ENCODE peak calls at places on chromosomes 1 and 21, in nine cellular contexts. P is cardiac fibroblast; Z is NCI-H1092; T is HTR-8/SVneo; S is GM10248; G is erythroblast; K is CD8-positive, alpha-beta T cell; H is activated T-cell treated with anti-CD3 and anti-CD28 coated beads for 1 hour; V is dorsolateral prefrontal cortex. E is an unnamed sample.

GRCh38 chr1:37150986-37151385 is 116.7 kb upstream of the GRIK3 start:
- DNase-seq in S (no peak), Z (no peak), G (no peak), V (no peak), P (no peak), T (no peak), K (no peak), H (no peak), E (no peak)

GRCh38 chr1:107378602-107379265 is 237.9 kb downstream of the NTNG1 start:
- DNase-seq in S (no peak), G (no peak), P (no peak), V (no peak), Z (no peak), T (no peak), H (no peak), K (no peak), E (no peak)

GRCh38 chr1:99956755-99957154 is 13.0 kb upstream of the SLC35A3 start:
- DNase-seq in V (no peak), Z (no peak), K (no peak), T (no peak), P (peak; percentile 87), H (no peak), G (no peak), S (no peak), E (peak; percentile 12)

GRCh38 chr1:52060822-52061221 is 4.7 kb downstream of the BTF3L4 start:
- DNase-seq in K (no peak), G (no peak), V (no peak), Z (no peak), H (no peak), T (no peak), S (no peak), P (no peak), E (no peak)

GRCh38 chr1:18955442-18956188 is 861 bp downstream of the IFFO2 start:
- DNase-seq in P (peak; percentile 52), T (no peak), K (peak; percentile 31), H (peak; percentile 40), S (no peak), V (peak; percentile 51), Z (peak; percentile 49), G (peak; percentile 52), E (no peak)

GRCh38 chr1:115280073-115280472 is 58.0 kb downstream of the NGF start:
- DNase-seq in V (no peak), G (no peak), P (peak; percentile 77), T (no peak), H (no peak), S (no peak), Z (no peak), K (no peak), E (no peak)

GRCh38 chr1:113941245-113941559 is 12.1 kb downstream of the HIPK1 start:
- DNase-seq in Z (no peak), H (no peak), K (no peak), S (no peak), P (no peak), V (no peak), T (no peak), G (no peak), E (no peak)

GRCh38 chr1:101236546-101237228 is at the start of gene S1PR1:
- DNase-seq in G (peak; percentile 25), S (peak; percentile 34), P (peak; percentile 89), H (peak; percentile 62), V (no peak), T (peak; percentile 18), K (peak; percentile 49), Z (no peak), E (peak; percentile 51)

GRCh38 chr1:2942410-2942809 is 78.9 kb upstream of the ACTRT2 start:
- DNase-seq in G (no peak), S (no peak), P (no peak), Z (no peak), V (no peak), T (no peak), K (no peak), H (no peak), E (no peak)

GRCh38 chr1:246748867-246749266 is 24.7 kb downstream of the SCCPDH start:
- DNase-seq in V (no peak), G (no peak), T (peak; percentile 42), P (no peak), K (no peak), Z (no peak), H (no peak), S (no peak), E (no peak)

GRCh38 chr21:14414932-14415508 is 32.1 kb upstream of the HSPA13 start:
- DNase-seq in S (no peak), H (no peak), G (no peak), T (no peak), P (no peak), V (no peak), K (no peak), Z (no peak), E (no peak)

GRCh38 chr21:33419538-33420123 is 16.4 kb downstream of the IFNGR2 start:
- DNase-seq in G (peak; percentile 21), V (no peak), H (no peak), P (peak; percentile 81), K (no peak), Z (no peak), T (no peak), S (no peak), E (no peak)

GRCh38 chr1:220483700-220484099 is 44.2 kb upstream of the MARK1 start:
- DNase-seq in G (no peak), K (no peak), H (no peak), V (no peak), S (no peak), Z (no peak), T (no peak), P (peak; percentile 5), E (no peak)

GRCh38 chr1:153608742-153609584 is 4.0 kb downstream of the S100A16 start:
- DNase-seq in Z (no peak), G (no peak), K (no peak), S (peak; percentile 12), T (peak; percentile 93), V (no peak), H (no peak), P (peak; percentile 92), E (peak; percentile 96)

GRCh38 chr1:24910751-24911650 is 19.1 kb downstream of the RUNX3 start:
- DNase-seq in H (peak; percentile 63), T (no peak), V (no peak), P (no peak), Z (no peak), K (peak; percentile 79), S (no peak), G (no peak), E (no peak)

GRCh38 chr1:32045770-32046169 is 27.0 kb upstream of the TMEM39B start:
- DNase-seq in G (no peak), K (no peak), Z (no peak), T (no peak), V (no peak), S (no peak), H (no peak), P (no peak), E (no peak)

GRCh38 chr1:9135145-9135836 is 6.4 kb upstream of the GPR157 start:
- DNase-seq in S (peak; percentile 37), K (no peak), Z (no peak), T (no peak), H (no peak), G (no peak), P (no peak), V (no peak), E (no peak)

GRCh38 chr1:54165146-54165545 is 12.3 kb upstream of the CDCP2 start:
- DNase-seq in G (no peak), T (no peak), K (no peak), P (no peak), Z (no peak), H (no peak), V (no peak), S (no peak), E (no peak)

GRCh38 chr1:61641578-61642336 is 83.2 kb downstream of the TM2D1 start:
- DNase-seq in V (peak; percentile 54), H (peak; percentile 48), K (peak; percentile 16), Z (no peak), G (peak; percentile 53), P (peak; percentile 87), S (peak; percentile 74), T (peak; percentile 44), E (no peak)

GRCh38 chr1:200512191-200512590 is 102.4 kb upstream of the ZNF281 start:
- DNase-seq in Z (no peak), T (peak; percentile 36), S (no peak), H (no peak), V (no peak), P (no peak), G (no peak), K (no peak), E (peak; percentile 88)

GRCh38 chr1:1440941-1441888 is 5.7 kb downstream of the VWA1 start:
- DNase-seq in G (peak; percentile 51), V (no peak), S (peak; percentile 87), H (peak; percentile 56), Z (no peak), T (peak; percentile 67), P (peak; percentile 51), K (peak; percentile 22), E (no peak)

E was measured in foreskin keratinocyte.